ENCODE peak calls at places on chromosomes 6 and 20, in eight cellular contexts. I is kidney epithelial cell, R is thyroid gland, D is BE2C, F is A673, V is H1, Z is AG04449, L is GM12865. G is an unnamed sample.
A peak's percentile ranks its signal among the peaks of the same experiment; 100 is the strongest.

GRCh38 chr20:41654292-41654691 is 36.1 kb upstream of the CHD6 start:
- DNase-seq in F (no peak), Z (no peak), R (no peak), I (no peak), V (no peak), D (peak; percentile 46), L (no peak), G (no peak)

GRCh38 chr6:444653-445275 is 53.2 kb downstream of the IRF4 start:
- DNase-seq in R (no peak), V (no peak), L (no peak), I (no peak), D (no peak), Z (no peak), F (no peak), G (no peak)

GRCh38 chr20:57947421-57948176 is 237.8 kb upstream of the PMEPA1 start:
- DNase-seq in R (no peak), F (no peak), L (no peak), V (no peak), I (no peak), Z (peak; percentile 52), D (no peak), G (no peak)

GRCh38 chr6:12238191-12238590 is 52.0 kb upstream of the EDN1 start:
- DNase-seq in L (peak; percentile 5), D (no peak), V (no peak), I (no peak), Z (no peak), F (no peak), R (no peak), G (no peak)

GRCh38 chr6:159899994-159900745 is 9.4 kb downstream of the MAS1 start:
- DNase-seq in F (no peak), L (no peak), V (no peak), Z (peak; percentile 93), R (peak; percentile 20), I (peak; percentile 74), D (no peak), G (peak; percentile 58)

GRCh38 chr20:32558526-32558925 is 26.6 kb downstream of the NOL4L start:
- DNase-seq in F (no peak), L (no peak), I (no peak), R (no peak), D (peak; percentile 86), V (no peak), Z (no peak), G (no peak)

GRCh38 chr20:24695529-24696225 is 226.2 kb downstream of the SYNDIG1 start:
- DNase-seq in I (no peak), Z (no peak), V (no peak), L (no peak), D (no peak), R (no peak), F (no peak), G (no peak)

GRCh38 chr20:45318948-45319347 is 10.8 kb upstream of the MATN4 start:
- DNase-seq in D (no peak), F (no peak), I (no peak), L (no peak), V (no peak), R (no peak), Z (no peak), G (no peak)

GRCh38 chr6:47836046-47836445 is 54.2 kb downstream of the OPN5 start:
- DNase-seq in D (no peak), L (peak; percentile 2), R (no peak), I (no peak), Z (no peak), V (no peak), F (no peak), G (no peak)

GRCh38 chr6:167794386-167795157 is 32.1 kb upstream of the AFDN start:
- DNase-seq in R (no peak), D (no peak), I (no peak), F (no peak), Z (no peak), L (no peak), V (peak; percentile 30), G (no peak)
- TF ChIP-seq CTCF in R (no peak), D (no peak), I (no peak), F (no peak), Z (no peak), L (no peak), V (no peak), G (no peak)

GRCh38 chr6:158131926-158132325 is 36.1 kb downstream of the SERAC1 start:
- DNase-seq in V (no peak), F (peak; percentile 55), L (peak; percentile 41), D (peak; percentile 42), I (no peak), R (no peak), Z (no peak), G (no peak)
- TF ChIP-seq CTCF in V (no peak), F (peak; percentile 52), L (peak; percentile 44), D (peak; percentile 80), I (peak; percentile 54), R (no peak), Z (peak; percentile 41), G (peak; percentile 52)

DNA sequence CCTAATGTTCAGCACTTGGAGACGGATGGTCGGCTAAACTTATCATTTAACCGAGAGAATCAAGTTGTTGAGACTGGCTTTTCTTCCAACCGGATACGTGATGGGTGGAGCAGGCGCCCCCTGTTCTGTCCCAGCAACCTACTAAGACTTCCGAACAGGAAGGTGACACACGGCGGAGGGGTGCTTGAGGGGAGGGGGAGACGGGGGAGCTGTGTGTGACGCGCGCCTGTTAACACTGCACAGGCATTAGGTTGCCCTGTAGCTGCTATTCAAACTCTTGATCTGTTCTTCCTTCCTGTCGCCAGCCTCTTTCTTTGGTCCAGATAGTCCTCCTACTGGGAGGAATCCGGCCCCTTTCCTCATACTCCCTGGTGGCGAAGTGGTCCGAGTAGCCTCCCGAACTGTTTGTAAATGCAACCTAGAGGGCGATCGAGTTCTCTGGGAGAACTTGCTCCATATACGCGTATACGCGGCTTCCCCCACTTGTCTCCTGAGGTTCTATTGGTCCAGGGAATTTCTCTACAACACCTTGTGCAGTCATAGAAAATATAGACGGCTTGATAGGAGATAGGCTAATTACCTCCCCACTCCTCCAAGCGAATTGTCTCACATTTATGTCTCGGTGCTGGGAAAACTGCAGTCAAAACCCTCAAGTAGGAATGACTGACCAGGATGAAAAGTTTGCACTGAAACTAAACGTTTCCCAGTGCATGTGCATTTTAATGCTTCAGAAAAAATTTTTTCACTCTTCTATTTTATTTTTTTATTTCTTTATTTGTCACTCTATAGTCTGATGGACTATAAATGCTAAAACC is 126.0 kb upstream of the SLC2A12 start:
- DNase-seq in Z (peak; percentile 87), R (peak; percentile 70), I (peak; percentile 73), D (peak; percentile 87), L (peak; percentile 70), V (peak; percentile 78), F (peak; percentile 98), G (no peak)
- TF ChIP-seq CTCF in Z (peak; percentile 89), R (peak; percentile 17), I (peak; percentile 86), D (peak; percentile 91), L (peak; percentile 52), V (peak; percentile 98), F (peak; percentile 88), G (peak; percentile 92)

DNA sequence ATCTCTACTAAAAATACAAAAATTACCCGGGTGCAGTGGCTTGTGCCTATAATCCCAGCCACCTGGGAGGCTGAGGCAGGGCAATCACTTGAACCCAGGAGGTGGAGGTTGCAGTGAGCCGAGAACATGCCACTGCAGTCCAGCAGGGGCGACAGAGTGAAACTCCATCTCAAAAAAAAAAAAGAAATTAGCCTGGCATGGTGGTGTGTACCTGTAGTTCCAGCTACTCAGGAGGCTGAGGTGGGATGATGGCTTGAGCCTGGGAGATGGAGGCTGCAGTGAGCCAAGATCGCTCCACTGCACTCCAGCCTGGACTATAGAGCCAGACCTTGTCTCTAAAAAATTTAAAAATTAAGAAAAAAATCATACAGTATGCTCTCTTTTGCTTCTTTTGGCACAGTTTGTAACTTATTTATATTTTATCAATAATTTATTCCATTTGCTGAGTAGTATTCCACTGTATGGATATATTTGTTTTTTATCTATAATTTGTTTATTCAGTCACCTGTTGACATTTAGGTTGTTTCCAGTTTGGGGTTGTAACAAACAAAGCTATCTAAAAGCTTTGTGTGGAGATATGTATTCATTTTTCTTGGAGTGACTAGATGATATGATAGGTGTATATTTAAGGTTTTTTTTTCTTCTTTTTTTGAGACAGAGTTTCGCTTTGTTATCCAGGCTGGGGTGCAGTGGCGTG is 8.0 kb upstream of the MYBL2 start:
- DNase-seq in Z (no peak), L (no peak), R (no peak), V (no peak), D (no peak), I (no peak), F (no peak), G (no peak)
- TF ChIP-seq CTCF in Z (no peak), L (no peak), R (no peak), V (no peak), D (peak; percentile 20), I (no peak), F (no peak), G (peak; percentile 10)

DNA sequence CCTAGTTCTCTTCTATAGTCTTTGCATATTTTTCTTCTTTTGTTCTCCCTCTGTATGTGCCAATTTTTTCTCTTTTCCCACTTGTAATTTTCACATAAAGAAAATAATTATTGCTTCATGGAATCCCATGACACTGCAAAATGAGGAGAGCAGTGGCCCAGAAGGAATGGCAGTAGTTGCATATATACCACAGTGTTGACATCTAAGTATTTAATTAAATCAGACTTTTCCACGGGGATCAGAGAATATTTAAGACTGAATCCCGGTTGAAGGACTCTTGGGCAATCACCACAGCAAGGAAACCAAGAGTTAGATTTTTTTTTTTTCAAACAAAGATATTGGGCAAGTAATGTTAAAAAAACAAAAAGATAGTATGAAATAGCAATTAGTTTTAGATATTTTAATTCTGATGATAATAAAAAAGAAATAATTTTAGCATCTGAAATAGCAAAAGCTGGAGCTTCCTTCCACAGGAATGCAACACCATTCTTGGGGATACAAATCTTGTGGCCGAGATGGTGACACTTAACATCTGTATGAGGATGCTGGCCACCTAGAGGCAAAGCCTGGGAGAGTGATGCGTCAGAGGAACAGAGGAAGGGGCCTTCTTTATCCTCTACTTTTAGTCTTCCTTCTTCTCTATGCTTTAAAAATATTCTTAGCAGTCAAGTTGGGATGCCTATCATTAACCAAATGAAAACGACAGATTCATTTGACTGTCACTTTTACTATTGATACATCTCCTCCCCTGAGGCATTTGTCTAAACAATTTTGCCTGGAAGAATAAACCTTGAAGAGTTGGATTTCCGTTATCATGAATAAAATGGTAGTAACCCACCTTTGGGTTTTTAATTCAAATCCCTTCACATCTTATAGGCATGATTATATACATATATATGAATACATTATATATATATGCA is 356.2 kb downstream of the GJA1 start:
- DNase-seq in Z (peak; percentile 41), F (no peak), I (no peak), D (no peak), R (no peak), V (no peak), L (no peak), G (no peak)
- TF ChIP-seq CTCF in Z (peak; percentile 14), F (peak; percentile 17), I (no peak), D (no peak), R (no peak), V (peak; percentile 18), L (no peak), G (peak; percentile 20)

GRCh38 chr6:27772261-27773001 is 139.8 kb downstream of the OR2B2 start:
- DNase-seq in F (peak; percentile 92), D (peak; percentile 90), R (peak; percentile 87), I (peak; percentile 49), L (peak; percentile 93), V (peak; percentile 94), Z (peak; percentile 37), G (no peak)
- TF ChIP-seq CTCF in F (peak; percentile 97), D (peak; percentile 94), R (peak; percentile 72), I (peak; percentile 96), L (peak; percentile 92), V (peak; percentile 86), Z (peak; percentile 98), G (peak; percentile 97)